ENCODE peak calls at places on chromosomes 13 and 19, in six cellular contexts. Y, F, B, U, G and X are unnamed samples.

GRCh38 chr19:29482855-29483640 is 42.7 kb upstream of the VSTM2B start:
- DNase-seq in B (no peak), G (no peak), U (no peak), F (no peak), Y (no peak), X (no peak)

GRCh38 chr13:23450340-23451046 is 17.0 kb upstream of the SACS start:
- DNase-seq in G (no peak), B (no peak), Y (no peak), U (no peak), F (no peak), X (no peak)

GRCh38 chr13:34408635-34409034 is 533.4 kb upstream of the NBEA start:
- DNase-seq in G (no peak), U (no peak), B (no peak), F (no peak), Y (no peak), X (no peak)

GRCh38 chr13:99380921-99381645 is 73.9 kb upstream of the GPR183 start:
- DNase-seq in B (peak; percentile 80), F (no peak), Y (no peak), U (no peak), G (no peak), X (no peak)

GRCh38 chr19:4186087-4186993 is 3.9 kb downstream of the ANKRD24 start:
- DNase-seq in B (peak; percentile 96), Y (peak; percentile 44), F (no peak), U (peak; percentile 74), G (peak; percentile 50), X (peak; percentile 87)

GRCh38 chr19:3284759-3285646 is 60.5 kb downstream of the CELF5 start:
- DNase-seq in Y (no peak), B (peak; percentile 91), F (no peak), G (no peak), U (peak; percentile 65), X (peak; percentile 56)

GRCh38 chr13:110442946-110443632 is 118.4 kb downstream of the RAB20 start:
- DNase-seq in Y (no peak), G (no peak), F (no peak), U (peak; percentile 72), B (peak; percentile 23), X (peak; percentile 70)

GRCh38 chr19:38211206-38211605 is 12.8 kb downstream of the DPF1 start:
- DNase-seq in F (no peak), B (no peak), U (no peak), G (no peak), Y (no peak), X (no peak)

GRCh38 chr19:48363500-48363809 is 285 bp downstream of the TMEM143 start:
- DNase-seq in Y (no peak), B (peak; percentile 77), U (no peak), F (peak; percentile 81), G (no peak), X (no peak)

GRCh38 chr19:47615714-47616113 is 6.8 kb downstream of the BICRA start:
- DNase-seq in F (peak; percentile 37), B (no peak), G (no peak), Y (no peak), U (no peak), X (no peak)

GRCh38 chr13:42229287-42229686 is 42.7 kb upstream of the AKAP11 start:
- DNase-seq in F (no peak), G (no peak), Y (no peak), U (no peak), B (no peak), X (peak; percentile 21)